ENCODE peak calls at places on chromosomes 1 and 21, in six cellular contexts. One of them, this sample, is unnamed.

GRCh38 chr1:7228252-7228961 is 443.2 kb downstream of the CAMTA1 start:
- DNase-seq in stimulated activated effector memory CD8-positive, alpha-beta T cell treated with anti-CD3 and anti-CD28 coated beads, Interleukin-12 subunit alpha, Interleukin-12 subunit beta, amount 100 ng/mL, for 72 hours: peak
- DNase-seq in CD8-positive, alpha-beta memory T cell: no peak
- DNase-seq in NCI-H345: no peak
- DNase-seq in NCI-H748 treated with DMSO at 0.1 percent for 48 hours: no peak
- DNase-seq in astrocyte of the spinal cord: no peak
- DNase-seq in this sample: no peak

GRCh38 chr1:171803056-171803455 is 21.6 kb downstream of the METTL13 start:
- DNase-seq in stimulated activated effector memory CD8-positive, alpha-beta T cell treated with anti-CD3 and anti-CD28 coated beads, Interleukin-12 subunit alpha, Interleukin-12 subunit beta, amount 100 ng/mL, for 72 hours: no peak
- DNase-seq in CD8-positive, alpha-beta memory T cell: no peak
- DNase-seq in NCI-H345: no peak
- DNase-seq in NCI-H748 treated with DMSO at 0.1 percent for 48 hours: no peak
- DNase-seq in astrocyte of the spinal cord: no peak
- DNase-seq in this sample: no peak

GRCh38 chr1:79006564-79006963 is at the start of gene ADGRL4:
- DNase-seq in stimulated activated effector memory CD8-positive, alpha-beta T cell treated with anti-CD3 and anti-CD28 coated beads, Interleukin-12 subunit alpha, Interleukin-12 subunit beta, amount 100 ng/mL, for 72 hours: no peak
- DNase-seq in CD8-positive, alpha-beta memory T cell: no peak
- DNase-seq in NCI-H345: no peak
- DNase-seq in NCI-H748 treated with DMSO at 0.1 percent for 48 hours: no peak
- DNase-seq in astrocyte of the spinal cord: peak
- DNase-seq in this sample: no peak

GRCh38 chr1:189693140-189693539 is 784.5 kb downstream of the BRINP3 start:
- DNase-seq in stimulated activated effector memory CD8-positive, alpha-beta T cell treated with anti-CD3 and anti-CD28 coated beads, Interleukin-12 subunit alpha, Interleukin-12 subunit beta, amount 100 ng/mL, for 72 hours: no peak
- DNase-seq in CD8-positive, alpha-beta memory T cell: no peak
- DNase-seq in NCI-H345: no peak
- DNase-seq in NCI-H748 treated with DMSO at 0.1 percent for 48 hours: no peak
- DNase-seq in astrocyte of the spinal cord: no peak
- DNase-seq in this sample: no peak

GRCh38 chr21:38952890-38953289 is 147.2 kb downstream of the ETS2 start:
- DNase-seq in stimulated activated effector memory CD8-positive, alpha-beta T cell treated with anti-CD3 and anti-CD28 coated beads, Interleukin-12 subunit alpha, Interleukin-12 subunit beta, amount 100 ng/mL, for 72 hours: no peak
- DNase-seq in CD8-positive, alpha-beta memory T cell: no peak
- DNase-seq in NCI-H345: no peak
- DNase-seq in NCI-H748 treated with DMSO at 0.1 percent for 48 hours: no peak
- DNase-seq in astrocyte of the spinal cord: no peak
- DNase-seq in this sample: no peak

GRCh38 chr1:160626560-160627342 is 20.1 kb downstream of the SLAMF1 start:
- DNase-seq in stimulated activated effector memory CD8-positive, alpha-beta T cell treated with anti-CD3 and anti-CD28 coated beads, Interleukin-12 subunit alpha, Interleukin-12 subunit beta, amount 100 ng/mL, for 72 hours: no peak
- DNase-seq in CD8-positive, alpha-beta memory T cell: no peak
- DNase-seq in NCI-H345: no peak
- DNase-seq in NCI-H748 treated with DMSO at 0.1 percent for 48 hours: no peak
- DNase-seq in astrocyte of the spinal cord: no peak
- DNase-seq in this sample: no peak

GRCh38 chr21:14685568-14685967 is 139.5 kb upstream of the SAMSN1 start:
- DNase-seq in stimulated activated effector memory CD8-positive, alpha-beta T cell treated with anti-CD3 and anti-CD28 coated beads, Interleukin-12 subunit alpha, Interleukin-12 subunit beta, amount 100 ng/mL, for 72 hours: no peak
- DNase-seq in CD8-positive, alpha-beta memory T cell: no peak
- DNase-seq in NCI-H345: no peak
- DNase-seq in NCI-H748 treated with DMSO at 0.1 percent for 48 hours: no peak
- DNase-seq in astrocyte of the spinal cord: no peak
- DNase-seq in this sample: no peak

GRCh38 chr1:182786223-182787001 is 3.2 kb upstream of the NPL start:
- DNase-seq in stimulated activated effector memory CD8-positive, alpha-beta T cell treated with anti-CD3 and anti-CD28 coated beads, Interleukin-12 subunit alpha, Interleukin-12 subunit beta, amount 100 ng/mL, for 72 hours: no peak
- DNase-seq in CD8-positive, alpha-beta memory T cell: no peak
- DNase-seq in NCI-H345: peak
- DNase-seq in NCI-H748 treated with DMSO at 0.1 percent for 48 hours: peak
- DNase-seq in astrocyte of the spinal cord: peak
- DNase-seq in this sample: no peak

GRCh38 chr1:155962599-155963211 is 15.6 kb downstream of the ARHGEF2 start:
- DNase-seq in stimulated activated effector memory CD8-positive, alpha-beta T cell treated with anti-CD3 and anti-CD28 coated beads, Interleukin-12 subunit alpha, Interleukin-12 subunit beta, amount 100 ng/mL, for 72 hours: no peak
- DNase-seq in CD8-positive, alpha-beta memory T cell: no peak
- DNase-seq in NCI-H345: no peak
- DNase-seq in NCI-H748 treated with DMSO at 0.1 percent for 48 hours: no peak
- DNase-seq in astrocyte of the spinal cord: peak
- DNase-seq in this sample: no peak

GRCh38 chr1:26786437-26787380 is 1.0 kb upstream of the PIGV start:
- DNase-seq in stimulated activated effector memory CD8-positive, alpha-beta T cell treated with anti-CD3 and anti-CD28 coated beads, Interleukin-12 subunit alpha, Interleukin-12 subunit beta, amount 100 ng/mL, for 72 hours: peak
- DNase-seq in CD8-positive, alpha-beta memory T cell: no peak
- DNase-seq in NCI-H345: no peak
- DNase-seq in NCI-H748 treated with DMSO at 0.1 percent for 48 hours: no peak
- DNase-seq in astrocyte of the spinal cord: peak
- DNase-seq in this sample: peak

GRCh38 chr1:115052454-115053083 is 22.9 kb downstream of the TSHB start:
- DNase-seq in stimulated activated effector memory CD8-positive, alpha-beta T cell treated with anti-CD3 and anti-CD28 coated beads, Interleukin-12 subunit alpha, Interleukin-12 subunit beta, amount 100 ng/mL, for 72 hours: peak
- DNase-seq in CD8-positive, alpha-beta memory T cell: peak
- DNase-seq in NCI-H345: peak
- DNase-seq in NCI-H748 treated with DMSO at 0.1 percent for 48 hours: peak
- DNase-seq in astrocyte of the spinal cord: peak
- DNase-seq in this sample: peak

GRCh38 chr1:63705058-63705457 is 68.8 kb upstream of the ROR1 start:
- DNase-seq in stimulated activated effector memory CD8-positive, alpha-beta T cell treated with anti-CD3 and anti-CD28 coated beads, Interleukin-12 subunit alpha, Interleukin-12 subunit beta, amount 100 ng/mL, for 72 hours: no peak
- DNase-seq in CD8-positive, alpha-beta memory T cell: no peak
- DNase-seq in NCI-H345: no peak
- DNase-seq in NCI-H748 treated with DMSO at 0.1 percent for 48 hours: no peak
- DNase-seq in astrocyte of the spinal cord: no peak
- DNase-seq in this sample: no peak

GRCh38 chr1:10078494-10078893 is 45.7 kb downstream of the UBE4B start:
- DNase-seq in stimulated activated effector memory CD8-positive, alpha-beta T cell treated with anti-CD3 and anti-CD28 coated beads, Interleukin-12 subunit alpha, Interleukin-12 subunit beta, amount 100 ng/mL, for 72 hours: no peak
- DNase-seq in CD8-positive, alpha-beta memory T cell: no peak
- DNase-seq in NCI-H345: no peak
- DNase-seq in NCI-H748 treated with DMSO at 0.1 percent for 48 hours: no peak
- DNase-seq in astrocyte of the spinal cord: no peak
- DNase-seq in this sample: no peak

This sample was measured in NK-92 treated with Interleukin-12 subunit alpha and Interleukin-12 subunit beta, amount 100 ng/mL, for 24 hours.